ENCODE peak calls at places on chromosomes 13 and 19, in seven cellular contexts. A, M, Y, K, N, R and D are unnamed samples.

GRCh38 chr13:32669030-32669646 is 82.9 kb downstream of the PDS5B start:
- DNase-seq in R (no peak), N (peak; percentile 47), Y (peak; percentile 32), K (no peak), M (no peak), A (no peak), D (no peak)

GRCh38 chr19:49820125-49820524 is 2.0 kb downstream of the MED25 start:
- DNase-seq in K (no peak), N (no peak), A (no peak), R (no peak), Y (no peak), M (no peak), D (no peak)

GRCh38 chr19:40623403-40624239 is 22.5 kb downstream of the LTBP4 start:
- DNase-seq in K (no peak), N (peak; percentile 29), A (no peak), Y (no peak), R (no peak), M (no peak), D (no peak)

GRCh38 chr19:52048604-52049493 is at the start of gene ZNF432:
- DNase-seq in Y (peak; percentile 87), A (peak; percentile 67), N (peak; percentile 93), M (peak; percentile 87), K (peak; percentile 76), R (peak; percentile 95), D (peak; percentile 61)

GRCh38 chr19:55660404-55660803 is 5.6 kb downstream of the U2AF2 start:
- DNase-seq in R (no peak), K (no peak), A (no peak), Y (no peak), M (no peak), N (no peak), D (no peak)

GRCh38 chr13:23725922-23726321 is 155.7 kb downstream of the TNFRSF19 start:
- DNase-seq in N (no peak), K (no peak), Y (no peak), M (no peak), R (no peak), A (no peak), D (no peak)

GRCh38 chr19:43957891-43958290 is 6.9 kb downstream of the ZNF221 start:
- DNase-seq in A (no peak), K (no peak), M (peak; percentile 58), R (no peak), Y (no peak), N (no peak), D (no peak)

GRCh38 chr13:113493315-113493951 is 2.9 kb upstream of the DCUN1D2 start:
- DNase-seq in A (no peak), Y (no peak), R (no peak), M (peak; percentile 77), N (no peak), K (no peak), D (no peak)

GRCh38 chr13:110664074-110664473 is 41.8 kb downstream of the CARS2 start:
- DNase-seq in N (no peak), R (no peak), A (no peak), M (no peak), Y (no peak), K (no peak), D (no peak)

GRCh38 chr13:20525144-20525600 is 485 bp downstream of the CRYL1 start:
- DNase-seq in A (no peak), Y (no peak), N (peak; percentile 44), M (no peak), K (peak; percentile 20), R (peak; percentile 33), D (no peak)

GRCh38 chr19:12779162-12779993 is 4.0 kb upstream of the HOOK2 start:
- DNase-seq in K (no peak), N (peak; percentile 76), M (no peak), R (peak; percentile 90), Y (no peak), A (no peak), D (no peak)

GRCh38 chr19:38538386-38538785 is 79.4 kb downstream of the MAP4K1 start:
- DNase-seq in K (no peak), A (no peak), Y (no peak), R (no peak), M (no peak), N (peak; percentile 37), D (no peak)

GRCh38 chr19:30387311-30388115 is 15.3 kb downstream of the ZNF536 start:
- DNase-seq in Y (no peak), A (no peak), N (no peak), K (no peak), R (peak; percentile 40), M (no peak), D (no peak)

GRCh38 chr13:33205804-33206221 is 79.7 kb downstream of the STARD13 start:
- DNase-seq in N (peak; percentile 36), R (no peak), A (no peak), M (no peak), K (no peak), Y (no peak), D (no peak)

GRCh38 chr19:51138549-51138979 is 3.5 kb upstream of the SIGLEC7 start:
- DNase-seq in K (no peak), A (no peak), N (no peak), R (peak; percentile 83), M (no peak), Y (no peak), D (no peak)

GRCh38 chr19:9917322-9917721 is 19.0 kb downstream of the OLFM2 start:
- DNase-seq in M (no peak), A (no peak), K (no peak), R (no peak), N (peak; percentile 76), Y (no peak), D (no peak)